ENCODE peak calls at places on chromosomes 16 and 17, in four cellular contexts. R, P, C and E are unnamed samples. For H3K27me3, the result is how much of the 10 kb centered on the place peaks cover.

GRCh38 chr17:9878361-9878760 is 26.7 kb downstream of the RCVRN start:
- DNase-seq in C (no peak), P (no peak), R (no peak), E (no peak)

GRCh38 chr17:43018932-43019331 is 3.3 kb downstream of the VAT1 start:
- DNase-seq in C (no peak), R (no peak), P (no peak), E (no peak)

GRCh38 chr16:557463-558297 is 2.5 kb upstream of the PRR35 start:
- DNase-seq in R (no peak), C (no peak), P (no peak), E (no peak)

GRCh38 chr16:1308036-1308976 is 1.1 kb upstream of the UBE2I start:
- DNase-seq in R (no peak), C (no peak), P (peak), E (peak)

GRCh38 chr17:68512967-68513474 is 791 bp downstream of the PRKAR1A start:
- DNase-seq in R (no peak), P (peak), C (no peak), E (no peak)

GRCh38 chr17:41547378-41547841 is 19.3 kb upstream of the KRT19 start:
- DNase-seq in P (peak), R (no peak), C (no peak), E (no peak)

GRCh38 chr16:16067127-16067526 is 117.7 kb downstream of the ABCC1 start:
- DNase-seq in P (peak), C (no peak), R (no peak), E (no peak)

GRCh38 chr16:1125471-1125870 is 27.4 kb upstream of the CACNA1H start:
- DNase-seq in C (no peak), R (peak), P (peak), E (no peak)

GRCh38 chr16:9102379-9102778 is 10.9 kb downstream of the HAPSTR1 start:
- DNase-seq in C (no peak), P (peak), R (peak), E (no peak)

GRCh38 chr17:73613271-73613941 is 30.8 kb downstream of the SDK2 start:
- DNase-seq in R (no peak), C (no peak), P (no peak), E (no peak)

GRCh38 chr17:73612074-73612473 is 32.2 kb downstream of the SDK2 start:
- DNase-seq in R (no peak), C (no peak), P (no peak), E (no peak)

GRCh38 chr17:73611630-73612029 is 32.6 kb downstream of the SDK2 start:
- DNase-seq in C (no peak), R (no peak), P (no peak), E (no peak)

GRCh38 chr17:73616120-73616872 is 27.9 kb downstream of the SDK2 start:
- DNase-seq in R (no peak), C (no peak), P (no peak), E (no peak)

GRCh38 chr17:73613947-73614655 is 30.1 kb downstream of the SDK2 start:
- DNase-seq in C (no peak), R (no peak), P (no peak), E (no peak)
- H3K27ac ChIP-seq in C (no peak), R (no peak), P (no peak), E (no peak)

GRCh38 chr17:40187238-40187637 is 10.0 kb downstream of the RAPGEFL1 start:
- DNase-seq in P (no peak), R (no peak), C (no peak), E (no peak)

GRCh38 chr17:40192961-40193360 is 15.7 kb downstream of the RAPGEFL1 start:
- DNase-seq in P (no peak), C (no peak), R (no peak), E (no peak)

GRCh38 chr17:40191237-40192208 is 14.3 kb downstream of the RAPGEFL1 start:
- DNase-seq in C (peak), P (peak), R (no peak), E (no peak)

GRCh38 chr17:40188694-40189093 is 11.4 kb downstream of the RAPGEFL1 start:
- DNase-seq in R (no peak), C (no peak), P (no peak), E (no peak)

GRCh38 chr17:40190197-40191021 is 13.1 kb downstream of the RAPGEFL1 start:
- DNase-seq in C (no peak), P (no peak), R (no peak), E (no peak)
- TF ChIP-seq CTCF in C (peak), P (peak), R (peak), E (no peak)

DNA sequence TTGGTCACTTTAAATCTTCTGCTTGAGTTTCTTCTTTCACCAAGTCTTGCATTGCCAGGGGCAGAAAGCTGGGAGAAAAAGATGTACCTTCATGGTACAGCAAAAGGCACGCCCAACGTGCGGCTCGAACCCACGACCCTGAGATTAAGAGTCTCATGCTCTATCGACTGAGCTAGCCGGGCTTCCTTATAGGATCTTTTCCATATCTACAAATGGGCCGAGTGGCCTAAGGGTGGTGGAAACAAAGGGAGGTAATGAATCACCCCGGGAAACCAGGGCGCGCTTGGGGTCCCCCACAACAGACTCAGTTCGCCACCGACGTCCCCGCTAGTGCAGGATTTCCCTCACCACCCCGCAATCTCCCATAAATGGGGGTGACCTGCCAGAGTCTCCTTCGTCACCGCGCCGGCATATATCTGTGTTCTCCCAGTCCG is 7.5 kb upstream of the OR1F1 start:
- DNase-seq in P (no peak), R (no peak), C (no peak), E (no peak)
- H3K27me3 ChIP-seq in P (under half), R (under half), C (under half), E (under half)

DNA sequence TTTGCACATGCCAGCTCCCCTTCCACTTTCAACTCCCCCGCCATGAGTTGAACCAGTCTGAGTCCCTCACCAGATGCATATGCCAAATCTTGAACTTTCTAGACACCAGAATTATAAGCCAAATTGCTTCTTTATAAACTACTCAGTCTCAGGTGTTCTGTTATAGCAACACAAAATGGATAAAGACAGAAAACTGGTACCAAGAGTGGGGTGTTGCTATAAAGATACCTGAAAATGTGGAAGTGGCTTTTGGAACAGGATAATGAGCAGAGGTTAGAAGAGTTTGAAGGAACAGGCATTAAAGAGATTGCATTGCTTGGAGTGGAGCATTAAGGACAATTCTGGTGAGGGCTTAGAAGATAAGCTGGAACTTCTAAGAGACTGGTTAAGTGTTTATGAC is 17.2 kb upstream of the CACNG5 start:
- DNase-seq in P (no peak), C (no peak), R (no peak), E (no peak)
- H3K27ac ChIP-seq in P (no peak), C (no peak), R (no peak), E (no peak)

GRCh38 chr16:86726340-86726739 is 148.0 kb downstream of the FOXL1 start:
- DNase-seq in R (no peak), P (no peak), C (no peak), E (no peak)
- TF ChIP-seq CTCF in R (no peak), P (no peak), C (no peak), E (no peak)

GRCh38 chr16:86480444-86480843 is 29.9 kb upstream of the FOXF1 start:
- DNase-seq in C (no peak), P (no peak), R (no peak), E (no peak)
- H3K27me3 ChIP-seq in C (under half), P (under half), R (under half), E (under half)

GRCh38 chr17:77882481-77883212 is 75.9 kb upstream of the TNRC6C start:
- DNase-seq in P (peak), R (no peak), C (peak), E (no peak)
- H3K27ac ChIP-seq in P (no peak), R (no peak), C (peak), E (no peak)